ENCODE peak calls at places on chromosome 7, in ten cellular contexts. One of them, this sample, is unnamed. For H3K36me3, the result is how much of the 10 kb centered on the place peaks cover.

GRCh38 chr7:115146148-115146547 is 224.3 kb downstream of the MDFIC start:
- DNase-seq in uterus: no peak
- DNase-seq in HCT116: peak
- DNase-seq in IMR-90: no peak
- DNase-seq in psoas muscle: no peak
- DNase-seq in pancreas: no peak
- DNase-seq in GM23248: no peak
- DNase-seq in left ventricle myocardium inferior: no peak
- DNase-seq in ovary: no peak
- DNase-seq in HepG2: no peak
- DNase-seq in this sample: no peak

GRCh38 chr7:72805526-72806494 is 22.2 kb downstream of the TYW1B start:
- DNase-seq in uterus: no peak
- DNase-seq in HCT116: no peak
- DNase-seq in IMR-90: peak
- DNase-seq in psoas muscle: no peak
- DNase-seq in pancreas: no peak
- DNase-seq in GM23248: peak
- DNase-seq in left ventricle myocardium inferior: no peak
- DNase-seq in ovary: no peak
- DNase-seq in HepG2: peak
- DNase-seq in this sample: no peak

GRCh38 chr7:45268013-45268412 is 110.4 kb downstream of the RAMP3 start:
- DNase-seq in uterus: no peak
- DNase-seq in HCT116: no peak
- DNase-seq in IMR-90: no peak
- DNase-seq in psoas muscle: no peak
- DNase-seq in pancreas: no peak
- DNase-seq in GM23248: no peak
- DNase-seq in left ventricle myocardium inferior: no peak
- DNase-seq in ovary: no peak
- DNase-seq in HepG2: no peak
- DNase-seq in this sample: no peak

GRCh38 chr7:92634924-92635519 is 44.8 kb upstream of the FAM133B start:
- DNase-seq in uterus: no peak
- DNase-seq in HCT116: peak
- DNase-seq in IMR-90: peak
- DNase-seq in psoas muscle: no peak
- DNase-seq in pancreas: no peak
- DNase-seq in GM23248: peak
- DNase-seq in left ventricle myocardium inferior: no peak
- DNase-seq in ovary: no peak
- DNase-seq in HepG2: peak
- DNase-seq in this sample: no peak

GRCh38 chr7:154546946-154547587 is 455.9 kb downstream of the PAXIP1 start:
- DNase-seq in uterus: no peak
- DNase-seq in HCT116: no peak
- DNase-seq in IMR-90: no peak
- DNase-seq in psoas muscle: no peak
- DNase-seq in pancreas: no peak
- DNase-seq in GM23248: no peak
- DNase-seq in left ventricle myocardium inferior: no peak
- DNase-seq in ovary: no peak
- DNase-seq in HepG2: no peak
- DNase-seq in this sample: no peak

GRCh38 chr7:139808401-139808800 is 20.7 kb upstream of the TBXAS1 start:
- DNase-seq in uterus: no peak
- DNase-seq in HCT116: no peak
- DNase-seq in IMR-90: no peak
- DNase-seq in psoas muscle: no peak
- DNase-seq in pancreas: no peak
- DNase-seq in GM23248: no peak
- DNase-seq in left ventricle myocardium inferior: no peak
- DNase-seq in ovary: no peak
- DNase-seq in HepG2: no peak
- DNase-seq in this sample: no peak

GRCh38 chr7:155310425-155311114 is 12.9 kb downstream of the INSIG1 start:
- DNase-seq in uterus: no peak
- DNase-seq in HCT116: no peak
- DNase-seq in IMR-90: no peak
- DNase-seq in psoas muscle: no peak
- DNase-seq in pancreas: no peak
- DNase-seq in GM23248: no peak
- DNase-seq in left ventricle myocardium inferior: no peak
- DNase-seq in ovary: no peak
- DNase-seq in HepG2: no peak
- DNase-seq in this sample: no peak

GRCh38 chr7:106347229-106347833 is 62.5 kb upstream of the NAMPT start:
- DNase-seq in uterus: no peak
- DNase-seq in HCT116: no peak
- DNase-seq in IMR-90: no peak
- DNase-seq in psoas muscle: no peak
- DNase-seq in pancreas: no peak
- DNase-seq in GM23248: no peak
- DNase-seq in left ventricle myocardium inferior: no peak
- DNase-seq in ovary: no peak
- DNase-seq in HepG2: no peak
- DNase-seq in this sample: no peak

GRCh38 chr7:36064676-36065075 is 88.4 kb upstream of the EEPD1 start:
- DNase-seq in uterus: no peak
- DNase-seq in HCT116: no peak
- DNase-seq in IMR-90: no peak
- DNase-seq in psoas muscle: no peak
- DNase-seq in pancreas: no peak
- DNase-seq in GM23248: no peak
- DNase-seq in left ventricle myocardium inferior: no peak
- DNase-seq in ovary: no peak
- DNase-seq in HepG2: no peak
- DNase-seq in this sample: no peak

GRCh38 chr7:254337-255037 is 35.5 kb upstream of the FOXL3 start:
- DNase-seq in uterus: no peak
- DNase-seq in HCT116: no peak
- DNase-seq in IMR-90: no peak
- DNase-seq in psoas muscle: peak
- DNase-seq in pancreas: no peak
- DNase-seq in GM23248: no peak
- DNase-seq in left ventricle myocardium inferior: no peak
- DNase-seq in ovary: peak
- DNase-seq in HepG2: no peak
- DNase-seq in this sample: no peak

GRCh38 chr7:256461-256940 is 33.5 kb upstream of the FOXL3 start:
- DNase-seq in uterus: no peak
- DNase-seq in HCT116: no peak
- DNase-seq in IMR-90: no peak
- DNase-seq in psoas muscle: peak
- DNase-seq in pancreas: peak
- DNase-seq in GM23248: no peak
- DNase-seq in left ventricle myocardium inferior: peak
- DNase-seq in ovary: peak
- DNase-seq in HepG2: no peak
- DNase-seq in this sample: no peak

GRCh38 chr7:255038-255435 is 34.9 kb upstream of the FOXL3 start:
- DNase-seq in uterus: no peak
- DNase-seq in HCT116: no peak
- DNase-seq in IMR-90: no peak
- DNase-seq in psoas muscle: peak
- DNase-seq in pancreas: no peak
- DNase-seq in GM23248: no peak
- DNase-seq in left ventricle myocardium inferior: no peak
- DNase-seq in ovary: peak
- DNase-seq in HepG2: no peak
- DNase-seq in this sample: no peak

GRCh38 chr7:256981-257646 is 32.9 kb upstream of the FOXL3 start:
- DNase-seq in uterus: no peak
- DNase-seq in HCT116: no peak
- DNase-seq in IMR-90: no peak
- DNase-seq in psoas muscle: peak
- DNase-seq in pancreas: peak
- DNase-seq in GM23248: no peak
- DNase-seq in left ventricle myocardium inferior: peak
- DNase-seq in ovary: peak
- DNase-seq in HepG2: no peak
- DNase-seq in this sample: no peak

DNA sequence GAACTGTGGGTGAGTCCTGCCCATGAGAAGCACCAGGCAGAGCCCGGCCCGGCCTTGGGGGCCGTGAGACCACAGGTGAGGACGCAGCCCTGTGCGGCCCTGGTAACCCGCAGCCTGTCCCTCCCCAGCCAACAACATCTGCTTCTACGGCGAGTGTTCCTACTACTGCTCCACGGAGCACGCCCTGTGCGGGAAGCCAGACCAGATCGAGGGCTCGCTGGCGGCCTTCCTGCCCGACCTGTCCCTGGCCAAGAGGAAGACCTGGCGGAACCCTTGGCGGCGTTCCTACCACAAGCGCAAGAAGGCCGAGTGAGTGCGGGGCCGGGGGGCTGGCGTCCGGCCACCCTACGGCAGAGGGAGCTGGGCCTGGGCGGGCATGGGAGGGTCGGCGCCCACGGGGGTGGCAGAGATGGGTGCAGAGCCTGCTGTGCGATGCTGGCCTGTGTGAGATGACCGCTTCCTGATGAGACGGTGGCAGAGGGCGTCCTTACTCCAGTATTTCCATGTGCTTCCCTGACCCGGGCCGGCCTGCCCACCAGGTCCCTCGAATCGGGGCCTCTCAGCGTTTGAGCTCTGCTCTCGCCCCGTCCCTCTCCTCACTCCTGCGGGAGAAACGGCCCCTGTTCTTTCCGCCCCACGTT is 34.1 kb upstream of the FOXL3 start:
- DNase-seq in uterus: no peak
- DNase-seq in HCT116: no peak
- DNase-seq in IMR-90: no peak
- DNase-seq in psoas muscle: peak
- DNase-seq in pancreas: no peak
- DNase-seq in GM23248: no peak
- DNase-seq in left ventricle myocardium inferior: no peak
- DNase-seq in ovary: peak
- DNase-seq in HepG2: no peak
- DNase-seq in this sample: no peak
- H3K36me3 ChIP-seq in uterus: under half
- H3K36me3 ChIP-seq in HCT116: under half
- H3K36me3 ChIP-seq in IMR-90: half or more
- H3K36me3 ChIP-seq in psoas muscle: under half
- H3K36me3 ChIP-seq in pancreas: under half
- H3K36me3 ChIP-seq in GM23248: under half
- H3K36me3 ChIP-seq in left ventricle myocardium inferior: half or more
- H3K36me3 ChIP-seq in ovary: under half
- H3K36me3 ChIP-seq in HepG2: under half
- H3K36me3 ChIP-seq in this sample: half or more

GRCh38 chr7:95396136-95397032 is at the start of gene PON3:
- DNase-seq in uterus: no peak
- DNase-seq in HCT116: peak
- DNase-seq in IMR-90: no peak
- DNase-seq in psoas muscle: peak
- DNase-seq in pancreas: peak
- DNase-seq in GM23248: peak
- DNase-seq in left ventricle myocardium inferior: no peak
- DNase-seq in ovary: peak
- DNase-seq in HepG2: peak
- DNase-seq in this sample: no peak
- H3K27ac ChIP-seq in uterus: no peak
- H3K27ac ChIP-seq in HCT116: peak
- H3K27ac ChIP-seq in IMR-90: no peak
- H3K27ac ChIP-seq in psoas muscle: no peak
- H3K27ac ChIP-seq in pancreas: peak
- H3K27ac ChIP-seq in GM23248: no peak
- H3K27ac ChIP-seq in left ventricle myocardium inferior: no peak
- H3K27ac ChIP-seq in ovary: peak
- H3K27ac ChIP-seq in HepG2: peak
- H3K27ac ChIP-seq in this sample: no peak

GRCh38 chr7:101543846-101544245 is 85.2 kb downstream of the MYL10 start:
- DNase-seq in uterus: no peak
- DNase-seq in HCT116: no peak
- DNase-seq in IMR-90: no peak
- DNase-seq in psoas muscle: no peak
- DNase-seq in pancreas: no peak
- DNase-seq in GM23248: no peak
- DNase-seq in left ventricle myocardium inferior: no peak
- DNase-seq in ovary: no peak
- DNase-seq in HepG2: no peak
- DNase-seq in this sample: no peak
- H3K36me3 ChIP-seq in uterus: under half
- H3K36me3 ChIP-seq in HCT116: under half
- H3K36me3 ChIP-seq in IMR-90: under half
- H3K36me3 ChIP-seq in psoas muscle: under half
- H3K36me3 ChIP-seq in pancreas: under half
- H3K36me3 ChIP-seq in GM23248: under half
- H3K36me3 ChIP-seq in left ventricle myocardium inferior: under half
- H3K36me3 ChIP-seq in ovary: under half
- H3K36me3 ChIP-seq in HepG2: under half
- H3K36me3 ChIP-seq in this sample: under half

GRCh38 chr7:90180011-90180585 is 25.8 kb downstream of the STEAP1 start:
- DNase-seq in uterus: no peak
- DNase-seq in HCT116: peak
- DNase-seq in IMR-90: peak
- DNase-seq in psoas muscle: no peak
- DNase-seq in pancreas: no peak
- DNase-seq in GM23248: peak
- DNase-seq in left ventricle myocardium inferior: no peak
- DNase-seq in ovary: no peak
- DNase-seq in HepG2: peak
- DNase-seq in this sample: no peak

GRCh38 chr7:90180649-90181048 is 26.4 kb downstream of the STEAP1 start:
- DNase-seq in uterus: no peak
- DNase-seq in HCT116: peak
- DNase-seq in IMR-90: no peak
- DNase-seq in psoas muscle: no peak
- DNase-seq in pancreas: no peak
- DNase-seq in GM23248: peak
- DNase-seq in left ventricle myocardium inferior: no peak
- DNase-seq in ovary: no peak
- DNase-seq in HepG2: peak
- DNase-seq in this sample: no peak

GRCh38 chr7:90176195-90176594 is 21.9 kb downstream of the STEAP1 start:
- DNase-seq in uterus: no peak
- DNase-seq in HCT116: no peak
- DNase-seq in IMR-90: no peak
- DNase-seq in psoas muscle: no peak
- DNase-seq in pancreas: no peak
- DNase-seq in GM23248: no peak
- DNase-seq in left ventricle myocardium inferior: no peak
- DNase-seq in ovary: no peak
- DNase-seq in HepG2: no peak
- DNase-seq in this sample: no peak

GRCh38 chr7:90178592-90179279 is 24.5 kb downstream of the STEAP1 start:
- DNase-seq in uterus: no peak
- DNase-seq in HCT116: peak
- DNase-seq in IMR-90: peak
- DNase-seq in psoas muscle: no peak
- DNase-seq in pancreas: no peak
- DNase-seq in GM23248: peak
- DNase-seq in left ventricle myocardium inferior: no peak
- DNase-seq in ovary: no peak
- DNase-seq in HepG2: peak
- DNase-seq in this sample: no peak

DNA sequence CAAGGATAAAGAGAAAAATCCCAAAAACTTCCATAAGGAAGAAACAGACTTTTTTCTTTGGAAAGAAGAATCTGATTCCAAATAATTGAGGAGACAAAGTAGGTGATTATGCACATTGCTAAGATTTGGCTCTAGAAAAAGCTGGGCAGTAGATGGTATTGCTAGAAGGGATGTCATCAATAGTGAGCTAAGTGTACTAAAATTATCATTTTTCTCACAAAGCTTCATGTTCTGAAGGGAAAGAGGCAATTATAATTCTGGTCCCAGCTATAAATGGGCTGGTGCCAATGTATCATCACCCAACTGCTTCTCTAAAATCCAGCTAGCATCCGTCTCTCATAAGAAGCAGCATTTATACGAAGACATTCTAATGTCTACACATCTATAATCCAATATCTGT is 23.9 kb downstream of the STEAP1 start:
- DNase-seq in uterus: no peak
- DNase-seq in HCT116: no peak
- DNase-seq in IMR-90: no peak
- DNase-seq in psoas muscle: no peak
- DNase-seq in pancreas: no peak
- DNase-seq in GM23248: peak
- DNase-seq in left ventricle myocardium inferior: no peak
- DNase-seq in ovary: no peak
- DNase-seq in HepG2: no peak
- DNase-seq in this sample: no peak
- H3K27ac ChIP-seq in uterus: no peak
- H3K27ac ChIP-seq in HCT116: peak
- H3K27ac ChIP-seq in IMR-90: no peak
- H3K27ac ChIP-seq in psoas muscle: no peak
- H3K27ac ChIP-seq in pancreas: no peak
- H3K27ac ChIP-seq in GM23248: peak
- H3K27ac ChIP-seq in left ventricle myocardium inferior: no peak
- H3K27ac ChIP-seq in ovary: no peak
- H3K27ac ChIP-seq in HepG2: no peak
- H3K27ac ChIP-seq in this sample: no peak

This sample was measured in tibial artery.